ENCODE peak calls at places on chromosome 7, in four cellular contexts. Q, P, O and N are unnamed samples.

GRCh38 chr7:128017460-128017859 is 13.8 kb downstream of the LRRC4 start:
- DNase-seq in Q (no peak), P (no peak), O (no peak), N (no peak)

GRCh38 chr7:44282601-44283171 is 42.7 kb downstream of the CAMK2B start:
- DNase-seq in Q (no peak), P (no peak), O (no peak), N (no peak)

GRCh38 chr7:116232920-116233319 is 22.6 kb downstream of the TES start:
- DNase-seq in Q (no peak), P (no peak), O (no peak), N (no peak)

GRCh38 chr7:137747359-137748031 is 99.3 kb downstream of the DGKI start:
- DNase-seq in Q (no peak), P (no peak), O (no peak), N (no peak)

GRCh38 chr7:19051767-19052375 is 65.6 kb downstream of the TWIST1 start:
- DNase-seq in Q (peak), P (no peak), O (peak), N (peak)

GRCh38 chr7:99447943-99448342 is 9.2 kb downstream of the CPSF4 start:
- DNase-seq in Q (no peak), P (no peak), O (peak), N (no peak)

GRCh38 chr7:724298-724697 is 2.2 kb upstream of the DNAAF5 start:
- DNase-seq in Q (no peak), P (no peak), O (no peak), N (no peak)

GRCh38 chr7:37310322-37311080 is 138.2 kb downstream of the ELMO1 start:
- DNase-seq in Q (no peak), P (no peak), O (no peak), N (no peak)

GRCh38 chr7:93651603-93652159 is 77.2 kb upstream of the CALCR start:
- DNase-seq in Q (no peak), P (no peak), O (no peak), N (peak)

GRCh38 chr7:129168219-129168991 is 20.0 kb upstream of the SMO start:
- DNase-seq in Q (no peak), P (no peak), O (no peak), N (no peak)

GRCh38 chr7:106065560-106066500 is 46.3 kb downstream of the SYPL1 start:
- DNase-seq in Q (no peak), P (no peak), O (peak), N (no peak)

GRCh38 chr7:50182734-50183133 is 89.7 kb upstream of the ZPBP start:
- DNase-seq in Q (no peak), P (no peak), O (no peak), N (no peak)

GRCh38 chr7:76293407-76293901 is 9.0 kb upstream of the HSPB1 start:
- DNase-seq in Q (peak), P (no peak), O (no peak), N (no peak)

DNA sequence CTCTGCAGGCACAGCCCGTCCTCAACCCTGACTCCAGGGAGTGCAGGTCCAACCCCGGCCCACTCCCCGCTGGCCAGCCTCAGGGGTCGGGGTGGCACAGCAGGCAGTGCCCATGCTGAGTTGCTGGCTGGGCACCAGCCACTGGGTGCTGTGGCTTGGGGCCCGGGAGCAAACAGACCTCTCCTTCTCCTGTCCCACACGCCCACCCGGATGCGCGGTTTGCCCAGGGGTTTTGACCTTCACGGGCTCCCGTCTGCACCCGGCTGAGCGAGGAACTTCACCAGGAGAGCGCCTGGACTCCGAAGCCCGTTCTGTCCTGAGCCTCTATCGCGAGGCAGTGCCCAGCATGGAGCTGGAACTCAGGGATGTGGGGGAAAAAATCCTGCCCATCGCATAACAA is 2.6 kb upstream of the GRIFIN start:
- DNase-seq in Q (no peak), P (no peak), O (no peak), N (no peak)
- H2AFZ ChIP-seq in Q (no peak), P (no peak), O (no peak), N (no peak)

DNA sequence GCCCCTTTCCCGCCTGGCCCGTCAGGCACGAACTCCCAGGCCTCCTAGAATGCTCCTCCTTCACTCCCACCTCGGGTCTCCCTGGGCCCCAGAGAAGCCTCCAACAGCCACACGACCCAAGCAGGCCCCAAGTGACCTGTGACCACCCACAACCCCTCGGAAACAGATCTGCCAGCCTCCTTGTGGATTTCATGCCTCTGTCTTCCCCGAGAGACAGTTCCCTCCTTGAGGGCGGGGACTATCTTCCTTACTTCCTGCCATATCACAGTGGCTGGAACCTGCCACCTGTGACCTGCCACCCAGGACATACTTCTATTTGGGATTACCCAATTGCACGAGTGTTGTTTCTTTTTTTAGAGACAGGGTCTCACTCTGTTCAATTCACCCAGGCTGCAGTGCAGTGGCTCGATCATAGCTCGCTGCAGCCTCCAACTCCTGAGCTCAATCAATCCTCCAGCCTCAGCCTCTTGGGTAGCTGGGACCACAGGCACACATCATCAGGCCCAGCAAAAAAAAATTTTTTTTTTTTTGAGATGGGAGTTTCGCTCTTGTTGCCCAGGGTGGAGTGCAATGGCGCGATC is 25.9 kb downstream of the TNRC18 start:
- DNase-seq in Q (no peak), P (no peak), O (no peak), N (no peak)
- TF ChIP-seq MYC in Q (no peak), P (no peak), O (no peak), N (no peak)

GRCh38 chr7:40586197-40586596 is 451.4 kb downstream of the SUGCT start:
- DNase-seq in Q (peak), P (no peak), O (no peak), N (no peak)
- TF ChIP-seq MAX in Q (no peak), P (no peak), O (no peak), N (no peak)

GRCh38 chr7:81112731-81113130 is 193.9 kb upstream of the SEMA3C start:
- DNase-seq in Q (no peak), P (no peak), O (no peak), N (no peak)

GRCh38 chr7:81111358-81111757 is 192.5 kb upstream of the SEMA3C start:
- DNase-seq in Q (no peak), P (no peak), O (no peak), N (no peak)

GRCh38 chr7:81111781-81112540 is 193.1 kb upstream of the SEMA3C start:
- DNase-seq in Q (peak), P (no peak), O (no peak), N (no peak)

GRCh38 chr7:81114682-81115081 is 195.8 kb upstream of the SEMA3C start:
- DNase-seq in Q (peak), P (no peak), O (no peak), N (no peak)

GRCh38 chr7:81110673-81111072 is 191.8 kb upstream of the SEMA3C start:
- DNase-seq in Q (no peak), P (no peak), O (no peak), N (no peak)
- H2AFZ ChIP-seq in Q (no peak), P (no peak), O (no peak), N (no peak)

GRCh38 chr7:135386181-135386580 is 123.7 kb downstream of the CNOT4 start:
- DNase-seq in Q (peak), P (no peak), O (no peak), N (no peak)

GRCh38 chr7:135386776-135387175 is 123.1 kb downstream of the CNOT4 start:
- DNase-seq in Q (no peak), P (no peak), O (no peak), N (no peak)

GRCh38 chr7:135382162-135382561 is 127.7 kb downstream of the CNOT4 start:
- DNase-seq in Q (no peak), P (no peak), O (no peak), N (no peak)

GRCh38 chr7:135383525-135383924 is 126.4 kb downstream of the CNOT4 start:
- DNase-seq in Q (no peak), P (no peak), O (no peak), N (no peak)

DNA sequence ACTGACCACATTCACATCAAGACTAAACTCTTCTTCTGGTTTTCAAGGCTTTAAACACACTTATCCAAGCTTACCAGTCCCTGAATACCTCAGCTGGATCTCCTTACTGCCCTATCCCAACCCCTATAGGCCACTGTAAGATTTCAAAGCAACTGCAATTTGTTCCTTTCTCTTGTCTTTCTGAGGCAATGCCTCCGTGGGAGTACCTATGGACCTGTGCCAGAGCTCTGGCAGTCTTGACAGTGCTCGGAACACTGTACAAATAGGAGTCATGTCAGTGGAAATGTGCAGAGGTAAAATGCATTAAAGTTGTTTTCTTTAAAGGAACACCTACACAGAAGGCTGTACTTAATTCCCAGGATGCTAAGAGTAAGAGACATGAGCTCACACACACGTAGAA is 124.7 kb downstream of the CNOT4 start:
- DNase-seq in Q (no peak), P (no peak), O (no peak), N (peak)
- TF ChIP-seq MYC in Q (no peak), P (no peak), O (no peak), N (no peak)

GRCh38 chr7:108132551-108133265 is 2.5 kb upstream of the LAMB4 start:
- DNase-seq in Q (no peak), P (no peak), O (no peak), N (no peak)
- TF ChIP-seq MAX in Q (no peak), P (no peak), O (no peak), N (no peak)

GRCh38 chr7:20302866-20303265 is 27.8 kb upstream of the ITGB8 start:
- DNase-seq in Q (no peak), P (no peak), O (no peak), N (no peak)
- H2AFZ ChIP-seq in Q (no peak), P (no peak), O (no peak), N (no peak)

DNA sequence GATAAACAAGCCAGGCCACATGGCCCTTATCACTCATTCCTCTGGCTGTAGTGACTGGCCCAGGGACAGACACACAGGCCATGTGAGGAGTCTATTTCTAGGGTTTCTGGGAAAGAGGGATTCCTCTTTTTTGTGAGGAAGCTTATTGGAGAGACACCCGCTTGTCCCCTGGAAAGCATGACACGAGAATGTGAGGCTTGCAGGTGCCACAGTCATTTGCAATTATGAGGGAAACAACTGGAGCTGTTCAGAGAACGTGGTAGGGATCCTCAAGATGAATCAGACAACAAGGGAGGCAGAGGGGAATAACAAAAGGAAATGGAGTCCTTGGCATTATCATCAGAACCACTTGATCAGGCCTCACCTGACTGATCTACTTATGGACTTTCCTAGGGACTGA is 64.5 kb downstream of the ADCYAP1R1 start:
- DNase-seq in Q (no peak), P (no peak), O (no peak), N (no peak)
- TF ChIP-seq MYC in Q (no peak), P (no peak), O (no peak), N (no peak)

DNA sequence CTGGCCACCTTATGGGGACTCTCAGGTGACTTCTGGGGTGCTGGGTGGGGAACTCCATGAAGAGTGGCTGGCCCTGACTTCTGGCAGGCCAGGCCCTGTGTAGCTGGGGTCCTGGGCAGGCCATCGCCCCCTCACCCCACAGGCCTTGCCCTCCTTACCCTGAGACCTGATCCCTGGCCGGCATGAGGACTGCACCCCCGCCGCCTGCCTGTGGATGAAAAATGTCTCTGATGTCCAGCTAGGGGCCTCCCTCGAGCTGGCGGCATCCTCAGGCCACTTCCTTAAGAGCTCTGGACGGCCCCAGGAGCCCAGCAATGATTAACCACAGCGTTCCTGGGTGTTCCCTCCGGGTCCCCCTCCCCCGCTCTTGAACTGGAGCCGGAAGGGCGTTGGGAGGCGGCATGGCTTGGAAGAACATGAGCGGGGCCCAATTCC is 31.8 kb upstream of the SHH start:
- DNase-seq in Q (no peak), P (no peak), O (peak), N (no peak)
- TF ChIP-seq MAX in Q (no peak), P (no peak), O (no peak), N (no peak)

DNA sequence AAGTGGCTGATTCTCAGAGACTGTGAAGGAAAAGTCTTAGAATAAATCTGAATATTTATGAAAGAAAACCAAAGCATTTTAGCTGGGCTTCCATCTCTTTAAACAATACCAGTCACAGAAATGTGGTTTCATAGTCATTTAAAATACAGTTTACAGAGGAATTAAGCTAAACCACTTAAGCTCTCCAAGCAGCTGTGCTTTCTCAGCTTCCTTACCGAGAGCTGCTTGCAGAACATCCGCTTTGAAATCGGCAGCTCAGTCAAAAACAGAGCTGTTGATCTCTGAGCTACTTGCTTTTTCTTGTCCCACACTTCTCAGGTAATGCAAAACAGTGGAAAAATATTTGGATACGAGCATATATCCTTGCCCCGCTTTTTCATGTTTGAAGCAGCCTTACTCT is 134.5 kb downstream of the DYNC1I1 start:
- DNase-seq in Q (no peak), P (no peak), O (no peak), N (no peak)
- H2AFZ ChIP-seq in Q (no peak), P (no peak), O (no peak), N (no peak)